ENCODE peak calls at places on chromosome 3, in five cellular contexts. K is NCI-H1092 treated with DMSO at 0.1 percent for 48 hours, N is NCI-H345, J is amniotic stem cell, V is dermis blood vessel endothelial cell. M is an unnamed sample.

GRCh38 chr3:174023445-174023844 is 625.9 kb downstream of the NLGN1 start:
- DNase-seq in K (peak), N (peak), J (no peak), V (no peak), M (no peak)

GRCh38 chr3:45940781-45941365 is 2.4 kb upstream of the CXCR6 start:
- DNase-seq in K (no peak), N (no peak), J (no peak), V (no peak), M (no peak)

GRCh38 chr3:17041009-17041408 is 156.3 kb downstream of the PLCL2 start:
- DNase-seq in K (no peak), N (no peak), J (no peak), V (no peak), M (no peak)

GRCh38 chr3:179865876-179866505 is 170.7 kb downstream of the PEX5L start:
- DNase-seq in K (no peak), N (no peak), J (no peak), V (no peak), M (no peak)

GRCh38 chr3:45207471-45207870 is 18.6 kb downstream of the TMEM158 start:
- DNase-seq in K (no peak), N (no peak), J (no peak), V (no peak), M (no peak)

GRCh38 chr3:29195055-29195454 is 85.8 kb upstream of the RBMS3 start:
- DNase-seq in K (no peak), N (no peak), J (no peak), V (no peak), M (no peak)

GRCh38 chr3:43243590-43244587 is 42.5 kb upstream of the SNRK start:
- DNase-seq in K (no peak), N (no peak), J (no peak), V (peak), M (no peak)

GRCh38 chr3:155604967-155605366 is 139.9 kb downstream of the PLCH1 start:
- DNase-seq in K (no peak), N (no peak), J (no peak), V (no peak), M (no peak)

GRCh38 chr3:57268416-57268815 is 24.1 kb downstream of the ASB14 start:
- DNase-seq in K (no peak), N (no peak), J (no peak), V (no peak), M (no peak)

GRCh38 chr3:13509066-13509815 is 29.1 kb downstream of the HDAC11 start:
- DNase-seq in K (no peak), N (no peak), J (no peak), V (no peak), M (no peak)

GRCh38 chr3:33054100-33055097 is 42.5 kb downstream of the GLB1 start:
- DNase-seq in K (no peak), N (no peak), J (no peak), V (no peak), M (no peak)

GRCh38 chr3:27115352-27115751 is 253.8 kb downstream of the NEK10 start:
- DNase-seq in K (no peak), N (no peak), J (no peak), V (no peak), M (no peak)

GRCh38 chr3:47362704-47363103 is 18.1 kb upstream of the PTPN23 start:
- DNase-seq in K (no peak), N (no peak), J (no peak), V (peak), M (peak)

GRCh38 chr3:49132437-49133225 is at the start of gene LAMB2:
- DNase-seq in K (peak), N (peak), J (peak), V (peak), M (no peak)

GRCh38 chr3:45124379-45124778 is 21.8 kb downstream of the CDCP1 start:
- DNase-seq in K (no peak), N (no peak), J (peak), V (peak), M (no peak)

GRCh38 chr3:97687734-97688133 is 76.8 kb upstream of the ARL6 start:
- DNase-seq in K (no peak), N (no peak), J (no peak), V (no peak), M (no peak)

GRCh38 chr3:33645060-33645841 is 72.8 kb downstream of the CLASP2 start:
- DNase-seq in K (peak), N (no peak), J (no peak), V (peak), M (no peak)